ENCODE peak calls at places on chromosome 9, in nine cellular contexts. U, G, S, I, D, O, C, T and V are unnamed samples.

GRCh38 chr9:95086564-95086955 is 230.9 kb downstream of the FANCC start:
- DNase-seq in T (no peak), I (peak), G (no peak), C (no peak), O (no peak), U (no peak), D (no peak), S (no peak), V (no peak)

GRCh38 chr9:83449166-83449565 is 89.0 kb downstream of the FRMD3 start:
- DNase-seq in C (no peak), T (no peak), I (no peak), U (no peak), G (no peak), S (no peak), O (no peak), D (no peak), V (no peak)

GRCh38 chr9:13896922-13897835 is 416.8 kb downstream of the NFIB start:
- DNase-seq in D (no peak), O (no peak), G (no peak), U (no peak), S (no peak), C (no peak), I (no peak), T (no peak), V (no peak)

GRCh38 chr9:135809166-135809565 is 98.2 kb downstream of the CAMSAP1 start:
- DNase-seq in I (no peak), U (no peak), G (no peak), D (no peak), T (no peak), O (no peak), C (no peak), S (no peak), V (no peak)

GRCh38 chr9:119793272-119793671 is 424.0 kb upstream of the BRINP1 start:
- DNase-seq in I (no peak), S (no peak), G (no peak), T (no peak), C (no peak), D (no peak), O (no peak), U (no peak), V (no peak)

GRCh38 chr9:121440265-121440664 is 59.4 kb downstream of the GGTA1 start:
- DNase-seq in I (peak), S (no peak), D (peak), C (peak), T (no peak), G (no peak), O (no peak), U (no peak), V (no peak)

GRCh38 chr9:22395585-22396205 is 50.9 kb upstream of the DMRTA1 start:
- DNase-seq in O (no peak), D (no peak), C (no peak), G (peak), T (no peak), I (no peak), S (no peak), U (no peak), V (no peak)

GRCh38 chr9:81609782-81610738 is 79.3 kb downstream of the TLE1 start:
- DNase-seq in O (no peak), S (peak), I (no peak), U (no peak), D (peak), G (no peak), C (no peak), T (no peak), V (no peak)

GRCh38 chr9:97438666-97439065 is 26.8 kb downstream of the TDRD7 start:
- DNase-seq in U (no peak), C (no peak), D (peak), T (no peak), I (no peak), S (no peak), G (no peak), O (no peak), V (no peak)